ENCODE peak calls at places on chromosomes 3 and 15, in six cellular contexts. One of them, this sample, is unnamed.
A peak's percentile ranks its signal among the peaks of the same experiment; 100 is the strongest.

GRCh38 chr3:184145120-184145524 is 10.0 kb downstream of the EIF2B5 start:
- DNase-seq in GM06990: no peak
- DNase-seq in vagina: no peak
- DNase-seq in hepatocyte: peak; percentile 81
- DNase-seq in heart left ventricle: no peak
- DNase-seq in HL-60: peak; percentile 31
- DNase-seq in this sample: no peak

GRCh38 chr3:6262035-6262434 is 598.9 kb upstream of the GRM7 start:
- DNase-seq in GM06990: no peak
- DNase-seq in vagina: no peak
- DNase-seq in hepatocyte: no peak
- DNase-seq in heart left ventricle: no peak
- DNase-seq in HL-60: no peak
- DNase-seq in this sample: no peak

GRCh38 chr3:21665444-21665843 is 85.6 kb downstream of the ZNF385D start:
- DNase-seq in GM06990: no peak
- DNase-seq in vagina: no peak
- DNase-seq in hepatocyte: peak; percentile 8
- DNase-seq in heart left ventricle: no peak
- DNase-seq in HL-60: no peak
- DNase-seq in this sample: no peak

GRCh38 chr15:42137461-42138261 is 18.8 kb downstream of the PLA2G4F start:
- DNase-seq in GM06990: no peak
- DNase-seq in vagina: peak; percentile 47
- DNase-seq in hepatocyte: peak; percentile 69
- DNase-seq in heart left ventricle: no peak
- DNase-seq in HL-60: peak; percentile 51
- DNase-seq in this sample: no peak

GRCh38 chr3:181382656-181383055 is 329.1 kb upstream of the SOX2 start:
- DNase-seq in GM06990: no peak
- DNase-seq in vagina: no peak
- DNase-seq in hepatocyte: no peak
- DNase-seq in heart left ventricle: no peak
- DNase-seq in HL-60: no peak
- DNase-seq in this sample: no peak

GRCh38 chr3:64594129-64594528 is 93.7 kb downstream of the ADAMTS9 start:
- DNase-seq in GM06990: no peak
- DNase-seq in vagina: no peak
- DNase-seq in hepatocyte: no peak
- DNase-seq in heart left ventricle: no peak
- DNase-seq in HL-60: no peak
- DNase-seq in this sample: no peak

GRCh38 chr3:190261740-190262139 is 60.5 kb downstream of the CLDN1 start:
- DNase-seq in GM06990: no peak
- DNase-seq in vagina: no peak
- DNase-seq in hepatocyte: no peak
- DNase-seq in heart left ventricle: no peak
- DNase-seq in HL-60: no peak
- DNase-seq in this sample: no peak

GRCh38 chr3:11749486-11749885 is 97.2 kb downstream of the TAMM41 start:
- DNase-seq in GM06990: no peak
- DNase-seq in vagina: no peak
- DNase-seq in hepatocyte: no peak
- DNase-seq in heart left ventricle: no peak
- DNase-seq in HL-60: no peak
- DNase-seq in this sample: no peak

GRCh38 chr3:52216585-52217408 is 8.6 kb downstream of the TLR9 start:
- DNase-seq in GM06990: no peak
- DNase-seq in vagina: no peak
- DNase-seq in hepatocyte: peak; percentile 61
- DNase-seq in heart left ventricle: peak; percentile 84
- DNase-seq in HL-60: no peak
- DNase-seq in this sample: no peak

GRCh38 chr3:31472479-31473390 is 60.0 kb upstream of the STT3B start:
- DNase-seq in GM06990: no peak
- DNase-seq in vagina: no peak
- DNase-seq in hepatocyte: no peak
- DNase-seq in heart left ventricle: no peak
- DNase-seq in HL-60: no peak
- DNase-seq in this sample: no peak

GRCh38 chr3:127289646-127290575 is 2.1 kb upstream of the PRR20G start:
- DNase-seq in GM06990: no peak
- DNase-seq in vagina: no peak
- DNase-seq in hepatocyte: no peak
- DNase-seq in heart left ventricle: no peak
- DNase-seq in HL-60: no peak
- DNase-seq in this sample: no peak

GRCh38 chr3:41202075-41202833 is 2.9 kb downstream of the CTNNB1 start:
- DNase-seq in GM06990: peak; percentile 14
- DNase-seq in vagina: no peak
- DNase-seq in hepatocyte: no peak
- DNase-seq in heart left ventricle: no peak
- DNase-seq in HL-60: no peak
- DNase-seq in this sample: no peak

GRCh38 chr3:131110087-131110486 is 83.4 kb downstream of the NEK11 start:
- DNase-seq in GM06990: no peak
- DNase-seq in vagina: no peak
- DNase-seq in hepatocyte: no peak
- DNase-seq in heart left ventricle: no peak
- DNase-seq in HL-60: no peak
- DNase-seq in this sample: no peak

GRCh38 chr3:169390310-169390731 is 273.2 kb downstream of the MECOM start:
- DNase-seq in GM06990: no peak
- DNase-seq in vagina: no peak
- DNase-seq in hepatocyte: peak; percentile 17
- DNase-seq in heart left ventricle: no peak
- DNase-seq in HL-60: no peak
- DNase-seq in this sample: peak; percentile 5
- TF ChIP-seq CTCF in GM06990: no peak
- TF ChIP-seq CTCF in vagina: no peak
- TF ChIP-seq CTCF in hepatocyte: peak; percentile 23
- TF ChIP-seq CTCF in heart left ventricle: no peak
- TF ChIP-seq CTCF in HL-60: no peak
- TF ChIP-seq CTCF in this sample: no peak

GRCh38 chr15:85472349-85472748 is 91.9 kb downstream of the AKAP13 start:
- DNase-seq in GM06990: no peak
- DNase-seq in vagina: no peak
- DNase-seq in hepatocyte: no peak
- DNase-seq in heart left ventricle: no peak
- DNase-seq in HL-60: no peak
- DNase-seq in this sample: no peak
- H3K4me3 ChIP-seq in GM06990: no peak overlapping the region
- H3K4me3 ChIP-seq in vagina: no peak overlapping the region
- H3K4me3 ChIP-seq in hepatocyte: no peak overlapping the region
- H3K4me3 ChIP-seq in heart left ventricle: no peak overlapping the region
- H3K4me3 ChIP-seq in HL-60: no peak overlapping the region
- H3K4me3 ChIP-seq in this sample: no peak overlapping the region

GRCh38 chr3:122305818-122306621 is 19.0 kb upstream of the CSTA start:
- DNase-seq in GM06990: no peak
- DNase-seq in vagina: no peak
- DNase-seq in hepatocyte: peak; percentile 56
- DNase-seq in heart left ventricle: no peak
- DNase-seq in HL-60: peak; percentile 61
- DNase-seq in this sample: no peak
- TF ChIP-seq CTCF in GM06990: peak; percentile 39
- TF ChIP-seq CTCF in vagina: no peak
- TF ChIP-seq CTCF in hepatocyte: peak; percentile 31
- TF ChIP-seq CTCF in heart left ventricle: no peak
- TF ChIP-seq CTCF in HL-60: no peak
- TF ChIP-seq CTCF in this sample: peak; percentile 25

GRCh38 chr3:138360272-138361192 is 12.2 kb downstream of the MRAS start:
- DNase-seq in GM06990: no peak
- DNase-seq in vagina: no peak
- DNase-seq in hepatocyte: no peak
- DNase-seq in heart left ventricle: peak; percentile 88
- DNase-seq in HL-60: no peak
- DNase-seq in this sample: no peak
- H3K4me3 ChIP-seq in GM06990: no peak overlapping the region
- H3K4me3 ChIP-seq in vagina: no peak overlapping the region
- H3K4me3 ChIP-seq in hepatocyte: no peak overlapping the region
- H3K4me3 ChIP-seq in heart left ventricle: no peak overlapping the region
- H3K4me3 ChIP-seq in HL-60: no peak overlapping the region
- H3K4me3 ChIP-seq in this sample: no peak overlapping the region

GRCh38 chr3:27535809-27536392 is 51.7 kb upstream of the SLC4A7 start:
- DNase-seq in GM06990: no peak
- DNase-seq in vagina: no peak
- DNase-seq in hepatocyte: no peak
- DNase-seq in heart left ventricle: no peak
- DNase-seq in HL-60: no peak
- DNase-seq in this sample: no peak

GRCh38 chr3:27532426-27532825 is 48.2 kb upstream of the SLC4A7 start:
- DNase-seq in GM06990: no peak
- DNase-seq in vagina: no peak
- DNase-seq in hepatocyte: no peak
- DNase-seq in heart left ventricle: no peak
- DNase-seq in HL-60: no peak
- DNase-seq in this sample: no peak

GRCh38 chr3:27532931-27533607 is 48.9 kb upstream of the SLC4A7 start:
- DNase-seq in GM06990: no peak
- DNase-seq in vagina: no peak
- DNase-seq in hepatocyte: no peak
- DNase-seq in heart left ventricle: no peak
- DNase-seq in HL-60: no peak
- DNase-seq in this sample: no peak

GRCh38 chr3:27536451-27536850 is 52.3 kb upstream of the SLC4A7 start:
- DNase-seq in GM06990: no peak
- DNase-seq in vagina: no peak
- DNase-seq in hepatocyte: no peak
- DNase-seq in heart left ventricle: no peak
- DNase-seq in HL-60: no peak
- DNase-seq in this sample: no peak

DNA sequence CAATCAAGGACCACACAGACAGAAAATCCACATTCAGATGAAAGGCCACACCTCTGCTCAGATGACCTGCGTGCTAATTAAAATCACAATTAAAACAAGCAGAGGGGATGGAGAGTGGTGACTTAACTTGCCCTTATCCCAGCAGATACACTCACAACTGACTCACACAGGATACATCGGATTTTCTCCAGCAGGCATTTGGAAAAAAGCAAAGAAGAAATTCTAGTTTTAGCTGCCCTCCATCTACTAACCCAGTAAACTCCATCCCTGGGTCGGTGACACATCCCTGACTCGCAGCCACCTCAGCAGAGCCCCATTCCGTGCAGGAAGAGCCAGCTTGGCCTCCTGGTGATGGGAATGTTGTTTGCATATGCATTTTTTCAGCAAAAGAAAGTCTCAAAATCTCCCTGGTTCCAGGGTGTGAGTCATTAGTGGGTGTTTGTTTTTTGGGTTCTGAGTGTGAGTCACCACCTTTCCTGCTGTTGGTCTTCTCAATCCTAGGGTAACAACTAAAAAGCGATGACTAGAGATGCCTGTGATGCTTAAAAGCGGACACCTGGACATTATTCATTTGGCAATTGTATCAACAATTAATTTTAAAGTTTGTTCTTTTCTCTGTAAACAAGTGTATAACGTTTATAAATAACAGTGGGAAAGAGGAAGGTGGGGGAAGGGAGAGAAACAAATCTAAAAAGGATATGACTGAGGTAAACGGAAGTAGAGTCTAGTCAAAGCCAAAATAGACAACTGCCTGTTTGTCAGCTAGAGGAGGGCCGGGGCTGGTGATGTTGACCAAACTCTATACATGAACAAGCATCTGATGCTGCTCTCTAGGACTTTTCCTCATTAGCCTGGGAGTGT is 49.8 kb upstream of the SLC4A7 start:
- DNase-seq in GM06990: peak; percentile 40
- DNase-seq in vagina: peak; percentile 93
- DNase-seq in hepatocyte: peak; percentile 80
- DNase-seq in heart left ventricle: peak; percentile 68
- DNase-seq in HL-60: peak; percentile 11
- DNase-seq in this sample: peak; percentile 38
- TF ChIP-seq CTCF in GM06990: no peak
- TF ChIP-seq CTCF in vagina: no peak
- TF ChIP-seq CTCF in hepatocyte: peak; percentile 35
- TF ChIP-seq CTCF in heart left ventricle: no peak
- TF ChIP-seq CTCF in HL-60: no peak
- TF ChIP-seq CTCF in this sample: no peak

DNA sequence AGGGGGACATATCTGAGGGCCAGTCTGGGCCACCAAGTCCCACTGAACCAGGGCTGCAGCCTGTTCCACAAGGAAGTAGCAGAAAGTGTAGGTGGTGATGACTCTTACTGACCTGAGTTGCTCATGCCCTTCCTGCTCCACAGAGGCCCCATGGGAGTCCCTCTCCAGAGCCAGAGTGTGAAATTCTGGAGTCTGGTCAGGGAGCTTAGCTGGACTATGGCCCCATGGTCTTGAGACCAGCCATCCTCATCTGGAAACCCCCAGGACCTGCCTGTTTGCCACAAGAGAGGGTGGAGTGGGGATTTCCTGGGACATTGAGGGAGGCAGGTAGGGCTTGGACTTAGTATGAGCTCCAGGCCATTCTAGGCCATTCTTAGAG is 3.0 kb downstream of the SPINT1 start:
- DNase-seq in GM06990: no peak
- DNase-seq in vagina: no peak
- DNase-seq in hepatocyte: peak; percentile 65
- DNase-seq in heart left ventricle: no peak
- DNase-seq in HL-60: no peak
- DNase-seq in this sample: no peak
- H3K4me3 ChIP-seq in GM06990: no peak overlapping the region
- H3K4me3 ChIP-seq in vagina: peak overlapping the region; percentile 54
- H3K4me3 ChIP-seq in hepatocyte: peak overlapping the region; percentile 2
- H3K4me3 ChIP-seq in heart left ventricle: no peak overlapping the region
- H3K4me3 ChIP-seq in HL-60: no peak overlapping the region
- H3K4me3 ChIP-seq in this sample: no peak overlapping the region

DNA sequence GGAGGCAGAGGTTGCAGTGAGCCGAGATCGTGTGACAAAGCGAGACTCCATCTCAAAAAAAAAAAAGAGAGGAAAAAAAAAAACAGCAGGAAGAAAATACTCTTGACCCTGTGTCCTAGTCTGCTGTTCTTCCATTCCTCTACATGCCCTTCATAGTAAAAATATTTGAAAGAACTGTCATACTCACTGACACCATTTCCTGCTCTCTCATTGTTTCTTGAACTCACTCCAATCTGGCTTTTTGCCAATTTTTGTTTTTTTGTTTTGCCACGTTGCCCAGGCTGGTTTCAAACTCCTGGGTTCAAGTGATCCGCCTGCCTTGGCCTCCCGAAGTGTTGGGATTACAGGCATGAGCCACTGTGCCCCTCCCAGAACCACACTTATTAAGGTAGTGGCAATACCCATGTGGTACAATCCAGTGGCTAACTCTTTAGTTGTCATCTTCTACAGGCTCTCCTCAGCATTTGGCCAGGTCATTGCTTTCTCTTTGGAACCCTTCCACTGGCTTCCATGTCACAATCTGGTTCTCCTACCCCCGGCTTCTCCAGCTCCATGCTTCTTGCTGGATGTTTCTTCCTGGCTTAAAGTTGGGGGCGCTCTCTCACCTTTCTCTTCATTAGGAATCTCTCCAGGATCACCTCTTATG is 238.2 kb upstream of the C2CD4B start:
- DNase-seq in GM06990: no peak
- DNase-seq in vagina: no peak
- DNase-seq in hepatocyte: no peak
- DNase-seq in heart left ventricle: no peak
- DNase-seq in HL-60: no peak
- DNase-seq in this sample: no peak
- TF ChIP-seq CTCF in GM06990: no peak
- TF ChIP-seq CTCF in vagina: no peak
- TF ChIP-seq CTCF in hepatocyte: no peak
- TF ChIP-seq CTCF in heart left ventricle: no peak
- TF ChIP-seq CTCF in HL-60: no peak
- TF ChIP-seq CTCF in this sample: no peak

GRCh38 chr3:109356442-109357155 is 19.3 kb upstream of the DPPA4 start:
- DNase-seq in GM06990: no peak
- DNase-seq in vagina: no peak
- DNase-seq in hepatocyte: no peak
- DNase-seq in heart left ventricle: no peak
- DNase-seq in HL-60: no peak
- DNase-seq in this sample: no peak
- H3K4me3 ChIP-seq in GM06990: no peak overlapping the region
- H3K4me3 ChIP-seq in vagina: no peak overlapping the region
- H3K4me3 ChIP-seq in hepatocyte: no peak overlapping the region
- H3K4me3 ChIP-seq in heart left ventricle: no peak overlapping the region
- H3K4me3 ChIP-seq in HL-60: no peak overlapping the region
- H3K4me3 ChIP-seq in this sample: no peak overlapping the region